ENCODE peak calls at places on chromosomes 6 and 20, in seven cellular contexts. V is AG10803, X is AG04450, U is left lung, H is tibial artery, M is vagina, Q is thyroid gland. W is an unnamed sample.
A peak's percentile ranks its signal among the peaks of the same experiment; 100 is the strongest.

GRCh38 chr6:169981969-169982368 is 230.5 kb downstream of the ERMARD start:
- DNase-seq in U (no peak), X (no peak), Q (no peak), V (no peak), M (no peak), H (peak; percentile 3), W (no peak)

GRCh38 chr20:6818033-6818808 is 50.7 kb downstream of the BMP2 start:
- DNase-seq in U (no peak), H (no peak), M (no peak), Q (no peak), X (no peak), V (no peak), W (no peak)

GRCh38 chr6:94623586-94623985 is 953.7 kb upstream of the MANEA start:
- DNase-seq in Q (no peak), H (no peak), V (no peak), M (no peak), X (no peak), U (no peak), W (no peak)

GRCh38 chr6:40472354-40472753 is 114.8 kb downstream of the LRFN2 start:
- DNase-seq in Q (no peak), H (no peak), X (no peak), V (no peak), M (no peak), U (no peak), W (no peak)

GRCh38 chr20:62409935-62410741 is 3.1 kb upstream of the CABLES2 start:
- DNase-seq in X (no peak), M (no peak), U (peak; percentile 66), V (peak; percentile 8), Q (peak; percentile 98), H (no peak), W (no peak)

GRCh38 chr6:3949531-3949930 is 100.4 kb downstream of the FAM50B start:
- DNase-seq in X (no peak), M (no peak), Q (no peak), V (no peak), U (no peak), H (no peak), W (no peak)

GRCh38 chr6:98775205-98775604 is 59.2 kb upstream of the POU3F2 start:
- DNase-seq in V (no peak), Q (no peak), M (no peak), U (no peak), X (no peak), H (no peak), W (no peak)

GRCh38 chr6:154852700-154853099 is 119.5 kb downstream of the SCAF8 start:
- DNase-seq in Q (no peak), V (no peak), M (no peak), U (no peak), H (no peak), X (peak; percentile 44), W (no peak)

GRCh38 chr6:46175446-46175845 is 4.7 kb upstream of the ENPP5 start:
- DNase-seq in X (no peak), M (no peak), V (peak; percentile 62), Q (no peak), H (no peak), U (no peak), W (no peak)

GRCh38 chr6:43687437-43688347 is at the start of gene MRPS18A:
- DNase-seq in V (peak; percentile 67), Q (peak; percentile 83), U (peak; percentile 88), M (no peak), X (no peak), H (peak; percentile 81), W (peak; percentile 51)

GRCh38 chr20:49521356-49521755 is 38.9 kb upstream of the KCNB1 start:
- DNase-seq in V (no peak), M (no peak), X (no peak), H (peak; percentile 25), U (no peak), Q (no peak), W (no peak)

GRCh38 chr6:52576054-52576391 is 837 bp downstream of the TRAM2 start:
- DNase-seq in H (no peak), X (no peak), V (no peak), U (no peak), M (no peak), Q (peak; percentile 40), W (no peak)

GRCh38 chr6:144394209-144394608 is 109.1 kb downstream of the UTRN start:
- DNase-seq in Q (no peak), X (no peak), U (no peak), V (no peak), M (no peak), H (no peak), W (no peak)

GRCh38 chr20:31849306-31849930 is 4.0 kb upstream of the FOXS1 start:
- DNase-seq in V (no peak), U (no peak), X (no peak), Q (peak; percentile 77), M (no peak), H (no peak), W (no peak)

GRCh38 chr20:48858075-48858790 is 30.4 kb upstream of the PREX1 start:
- DNase-seq in V (no peak), H (peak; percentile 56), M (no peak), U (peak; percentile 66), Q (peak; percentile 8), X (no peak), W (no peak)

GRCh38 chr6:96626749-96627353 is 63.9 kb downstream of the FHL5 start:
- DNase-seq in M (no peak), X (peak; percentile 1), H (no peak), U (no peak), V (peak; percentile 38), Q (no peak), W (peak; percentile 5)

GRCh38 chr6:25484900-25485299 is 167.1 kb upstream of the SCGN start:
- DNase-seq in M (no peak), V (no peak), Q (no peak), H (no peak), U (no peak), X (no peak), W (no peak)

GRCh38 chr6:139323511-139324445 is 32.0 kb upstream of the TXLNB start:
- DNase-seq in V (peak; percentile 59), Q (peak; percentile 41), M (no peak), U (peak; percentile 81), X (peak; percentile 30), H (peak; percentile 66), W (peak; percentile 48)

GRCh38 chr20:37411408-37412306 is 65.7 kb downstream of the SRC start:
- DNase-seq in X (no peak), Q (no peak), M (no peak), H (no peak), V (no peak), U (no peak), W (no peak)
- H3K4me3 ChIP-seq in X (peak overlapping the region; percentile 63), Q (no peak overlapping the region), M (peak overlapping the region; percentile 45), H (peak overlapping the region; percentile 44), V (peak overlapping the region; percentile 62), U (no peak overlapping the region), W (peak overlapping the region; percentile 5)

GRCh38 chr6:91386204-91386603 is 799.3 kb upstream of the MAP3K7 start:
- DNase-seq in X (no peak), V (no peak), M (no peak), H (no peak), U (no peak), Q (no peak), W (no peak)

GRCh38 chr6:91383207-91383606 is 796.3 kb upstream of the MAP3K7 start:
- DNase-seq in X (no peak), Q (no peak), M (no peak), H (no peak), V (no peak), U (no peak), W (no peak)

DNA sequence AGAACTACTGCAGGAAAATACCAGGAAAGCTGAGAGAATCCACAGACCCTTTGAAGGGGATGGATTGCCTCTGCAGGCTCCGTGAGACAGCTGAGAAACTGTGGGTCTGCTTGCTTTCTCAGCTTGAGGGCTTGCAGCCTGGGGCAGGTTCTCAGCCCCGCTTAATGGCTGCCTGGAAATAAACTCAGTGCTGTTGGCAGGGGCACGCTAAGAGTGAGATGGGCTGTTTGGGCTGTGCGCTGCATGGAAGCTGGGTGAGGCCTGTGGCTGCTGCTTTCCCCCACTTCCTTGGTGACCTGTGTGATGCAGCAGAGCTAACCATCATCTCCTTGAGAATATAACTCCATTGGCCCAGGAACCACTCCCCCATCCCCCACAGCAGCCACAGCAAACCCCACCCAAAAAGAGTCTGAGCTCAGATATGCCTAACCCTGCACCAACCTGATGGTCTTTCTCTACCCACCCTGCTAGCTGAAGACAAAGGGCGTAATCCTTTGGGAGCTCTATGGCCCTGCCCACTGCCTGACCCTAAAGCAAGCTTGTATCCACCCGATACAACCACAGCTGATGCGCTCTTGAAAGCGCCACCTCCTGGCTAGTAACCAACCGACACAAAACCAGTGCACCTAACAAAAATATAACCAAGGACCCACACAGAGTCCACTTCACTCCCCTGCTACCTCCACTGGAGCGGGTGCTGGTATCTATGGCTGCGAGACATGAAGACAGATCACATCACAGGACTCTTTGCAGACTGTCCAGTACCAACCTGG is 800.6 kb upstream of the MAP3K7 start:
- DNase-seq in V (no peak), X (no peak), U (no peak), H (no peak), M (no peak), Q (no peak), W (no peak)
- TF ChIP-seq CTCF in V (no peak), X (no peak), U (no peak), H (no peak), M (no peak), Q (no peak), W (no peak)

DNA sequence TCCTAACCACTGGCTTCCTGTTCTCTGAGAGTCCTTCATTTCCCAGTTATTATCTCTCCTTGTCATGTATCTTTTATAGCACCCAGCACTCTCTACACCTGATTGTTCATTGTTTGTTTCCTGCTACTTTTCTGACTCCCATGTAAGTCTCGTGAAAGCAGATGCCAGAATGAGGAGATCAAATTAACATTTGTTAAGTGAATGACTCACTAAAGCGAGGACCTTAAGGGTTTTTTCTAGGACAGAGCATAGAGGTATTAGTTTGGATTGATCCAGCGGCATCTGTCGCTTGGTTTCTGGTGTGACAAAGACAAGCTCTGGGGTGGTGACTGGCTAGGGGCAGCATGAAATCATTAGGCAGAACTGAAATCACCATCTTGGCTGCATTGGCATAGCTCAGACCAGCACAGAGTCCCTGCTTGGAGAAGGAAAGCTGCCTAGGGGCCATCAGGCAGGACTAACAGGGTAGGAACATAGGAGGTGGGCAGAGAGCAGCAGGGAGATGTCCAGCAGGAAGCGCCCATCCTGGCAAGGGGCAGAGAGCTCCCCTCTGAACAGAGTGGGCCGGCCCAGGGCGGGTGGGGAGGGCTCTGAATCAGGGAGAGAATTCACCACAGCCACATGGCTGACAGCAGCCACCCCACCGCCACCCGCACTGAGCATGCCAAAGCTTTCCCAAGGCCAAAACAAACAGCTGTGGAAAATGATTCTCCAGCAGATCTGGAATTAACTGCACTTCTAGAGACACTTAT is 97.1 kb upstream of the CEP85L start:
- DNase-seq in V (peak; percentile 78), Q (peak; percentile 15), M (peak; percentile 74), X (no peak), H (no peak), U (no peak), W (peak; percentile 67)
- H3K4me3 ChIP-seq in V (peak overlapping the region; percentile 41), Q (no peak overlapping the region), M (no peak overlapping the region), X (peak overlapping the region; percentile 32), H (peak overlapping the region; percentile 42), U (no peak overlapping the region), W (peak overlapping the region; percentile 28)

DNA sequence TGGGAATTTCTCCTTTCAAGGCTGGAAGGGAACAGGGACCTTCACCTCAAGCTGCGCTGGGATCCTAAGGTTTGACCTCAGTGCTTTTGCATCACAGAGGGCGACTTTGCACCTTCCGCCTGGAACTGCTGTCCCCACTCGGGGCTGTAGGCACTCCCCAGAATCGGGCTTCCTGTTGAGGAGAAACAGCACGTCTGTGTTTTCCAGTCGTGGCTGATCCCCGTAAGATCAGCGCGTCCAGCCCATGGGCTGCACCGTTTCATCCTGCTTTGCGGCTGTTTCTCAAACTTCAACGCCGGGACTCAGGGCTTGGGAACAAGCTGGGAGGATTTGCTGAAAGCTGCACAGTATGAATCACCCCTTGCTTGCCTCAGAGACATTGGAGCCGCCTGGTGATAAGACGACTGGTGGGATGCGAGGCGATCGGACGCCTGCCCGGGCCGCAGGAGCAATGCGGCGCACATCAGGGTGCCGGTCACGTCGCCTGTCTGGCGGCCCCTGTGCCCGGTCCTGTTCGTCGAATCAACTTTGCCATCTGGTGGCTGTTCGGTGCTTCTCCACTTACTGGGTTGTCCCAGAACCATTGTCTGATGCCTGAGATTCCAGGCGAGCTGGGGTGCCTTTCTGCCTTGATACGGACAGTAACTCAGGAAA is 53.6 kb upstream of the FRMD1 start:
- DNase-seq in U (no peak), X (peak; percentile 20), Q (peak; percentile 42), M (peak; percentile 83), V (peak; percentile 55), H (peak; percentile 67), W (no peak)
- TF ChIP-seq CTCF in U (no peak), X (peak; percentile 38), Q (no peak), M (peak; percentile 40), V (peak; percentile 56), H (peak; percentile 56), W (no peak)

W was measured in HFF-Myc.